ENCODE peak calls at places on chromosome 3, in five cellular contexts. B is breast epithelium, J is tibial nerve, U is thyroid gland, R is A549. X is an unnamed sample.

GRCh38 chr3:61634678-61635077 is 73.3 kb downstream of the PTPRG start:
- DNase-seq in J (no peak), U (no peak), B (no peak), R (no peak), X (no peak)

GRCh38 chr3:10090181-10090580 is 17.9 kb downstream of the FANCD2OS start:
- DNase-seq in U (no peak), J (no peak), R (peak; percentile 44), B (no peak), X (no peak)

GRCh38 chr3:161217496-161217895 is 3.6 kb upstream of the NMD3 start:
- DNase-seq in R (peak; percentile 6), U (no peak), J (no peak), B (no peak), X (no peak)

GRCh38 chr3:120848503-120848902 is 59.5 kb upstream of the STXBP5L start:
- DNase-seq in R (no peak), J (no peak), B (no peak), U (no peak), X (no peak)

GRCh38 chr3:29751647-29752263 is 470.9 kb downstream of the RBMS3 start:
- DNase-seq in R (no peak), J (no peak), B (no peak), U (no peak), X (no peak)

GRCh38 chr3:115814778-115815380 is 191.6 kb downstream of the GAP43 start:
- DNase-seq in R (peak; percentile 68), U (peak; percentile 65), B (peak; percentile 59), J (peak; percentile 67), X (peak; percentile 90)

GRCh38 chr3:172213765-172214358 is 174.5 kb downstream of the FNDC3B start:
- DNase-seq in U (no peak), J (no peak), B (no peak), R (no peak), X (no peak)

GRCh38 chr3:167406876-167407492 is 26.9 kb upstream of the ZBBX start:
- DNase-seq in B (no peak), U (peak; percentile 19), J (no peak), R (peak; percentile 53), X (peak; percentile 57)

GRCh38 chr3:109382573-109382972 is 45.2 kb upstream of the DPPA4 start:
- DNase-seq in J (no peak), U (no peak), R (no peak), B (no peak), X (no peak)

GRCh38 chr3:177931346-177931745 is 604.9 kb upstream of the KCNMB2 start:
- DNase-seq in B (no peak), R (no peak), J (no peak), U (no peak), X (no peak)

GRCh38 chr3:112653209-112653871 is 12.4 kb upstream of the CCDC80 start:
- DNase-seq in R (peak; percentile 97), B (no peak), U (no peak), J (no peak), X (no peak)

GRCh38 chr3:81658322-81658997 is 103.0 kb downstream of the GBE1 start:
- DNase-seq in R (no peak), J (no peak), U (no peak), B (no peak), X (no peak)

GRCh38 chr3:194089357-194090177 is 46.4 kb upstream of the HES1 start:
- DNase-seq in J (peak; percentile 42), R (peak; percentile 94), U (peak; percentile 20), B (peak; percentile 73), X (peak; percentile 38)

GRCh38 chr3:42670051-42670576 is 15.2 kb upstream of the KLHL40 start:
- DNase-seq in B (no peak), R (no peak), J (no peak), U (no peak), X (no peak)

GRCh38 chr3:118110196-118110595 is 924.5 kb downstream of the IGSF11 start:
- DNase-seq in U (no peak), R (no peak), B (no peak), J (no peak), X (no peak)

GRCh38 chr3:32245200-32245599 is 6.7 kb downstream of the CMTM8 start:
- DNase-seq in B (no peak), J (no peak), R (no peak), U (no peak), X (no peak)

GRCh38 chr3:38267689-38268477 is 2.3 kb downstream of the SLC22A13 start:
- DNase-seq in B (no peak), J (no peak), R (no peak), U (no peak), X (no peak)

DNA sequence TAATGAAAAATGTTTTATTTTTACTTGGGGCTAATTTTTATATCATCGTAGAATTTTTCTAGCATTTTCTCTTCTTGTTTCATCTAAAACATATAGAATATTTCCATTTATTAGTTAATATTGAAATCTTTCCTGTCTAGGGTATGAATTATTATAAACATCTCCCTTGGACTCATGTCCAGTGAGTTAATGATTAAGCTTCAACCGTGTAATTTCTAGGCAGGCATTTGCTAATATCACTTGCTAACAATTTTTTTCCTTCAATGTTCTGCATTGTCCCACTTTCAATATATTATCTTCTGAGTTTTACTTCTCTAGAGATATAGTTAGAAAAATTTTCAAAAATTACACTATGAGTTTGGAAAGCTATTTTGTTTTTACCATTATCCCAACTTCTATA is 1371.6 kb upstream of the EPHA6 start:
- DNase-seq in J (no peak), U (no peak), R (no peak), B (no peak), X (no peak)
- TF ChIP-seq POLR2A in J (no peak), U (no peak), R (no peak), B (no peak), X (no peak)

GRCh38 chr3:72245183-72245811 is 460.3 kb upstream of the PROK2 start:
- DNase-seq in U (peak; percentile 18), J (no peak), R (no peak), B (no peak), X (no peak)
- H3K27ac ChIP-seq in U (no peak overlapping the region), J (no peak overlapping the region), R (no peak overlapping the region), B (no peak overlapping the region), X (no peak overlapping the region)

GRCh38 chr3:44722103-44722401 is 7.4 kb upstream of the ZNF501 start:
- DNase-seq in B (no peak), R (no peak), J (no peak), U (no peak), X (no peak)

GRCh38 chr3:44721231-44722102 is 8.0 kb upstream of the ZNF501 start:
- DNase-seq in J (no peak), R (peak; percentile 12), U (no peak), B (no peak), X (no peak)
- H3K9me3 ChIP-seq in J (peaks cover 11% of the 10 kb centered on the region), R (peaks cover 88% of the 10 kb centered on the region), U (peaks cover 13% of the 10 kb centered on the region), B (peaks cover 95% of the 10 kb centered on the region), X (peaks cover 7% of the 10 kb centered on the region)

DNA sequence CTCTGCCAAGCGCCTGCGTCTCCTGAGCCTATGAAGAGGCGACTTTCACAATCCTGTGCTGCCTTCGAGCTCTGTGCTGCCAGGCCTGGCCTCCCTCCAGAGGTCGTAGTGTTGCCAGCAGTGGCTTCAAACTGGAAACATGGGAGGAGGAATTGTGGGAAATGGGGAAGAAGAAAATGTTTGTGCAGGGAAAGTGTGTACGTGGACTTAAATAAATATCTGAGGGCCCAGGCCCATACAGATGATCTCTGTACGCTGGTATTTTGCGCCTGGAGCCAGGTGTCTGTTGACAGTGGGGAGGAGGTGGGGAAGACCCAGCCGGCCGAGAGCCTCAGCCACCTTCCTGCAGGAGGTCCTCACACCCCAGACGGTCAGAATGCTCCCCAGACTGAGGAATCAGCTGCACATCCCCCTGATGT is 44.6 kb downstream of the ZBTB38 start:
- DNase-seq in U (peak; percentile 83), B (peak; percentile 88), R (peak; percentile 89), J (peak; percentile 88), X (peak; percentile 91)
- TF ChIP-seq POLR2A in U (no peak), B (no peak), R (no peak), J (no peak), X (no peak)

GRCh38 chr3:188229726-188230125 is 75.8 kb downstream of the LPP start:
- DNase-seq in B (no peak), U (no peak), R (no peak), J (no peak), X (no peak)
- H3K27ac ChIP-seq in B (peak overlapping the region; percentile 38), U (no peak overlapping the region), R (no peak overlapping the region), J (no peak overlapping the region), X (no peak overlapping the region)